ENCODE peak calls at places on chromosomes 6 and 20, in six cellular contexts. S, N, F, W, V and A are unnamed samples.

GRCh38 chr6:155158044-155158843 is 105.6 kb upstream of the CLDN20 start:
- DNase-seq in S (no peak), N (no peak), F (no peak), W (no peak), V (no peak), A (no peak)

GRCh38 chr20:35286077-35286898 is 1.7 kb upstream of the EIF6 start:
- DNase-seq in S (no peak), N (no peak), F (no peak), W (peak), V (no peak), A (no peak)

GRCh38 chr6:122829456-122829855 is 40.4 kb downstream of the SMPDL3A start:
- DNase-seq in S (no peak), N (no peak), F (no peak), W (no peak), V (no peak), A (no peak)

GRCh38 chr6:126118934-126119333 is 132.6 kb downstream of the TRMT11 start:
- DNase-seq in S (no peak), N (no peak), F (no peak), W (no peak), V (no peak), A (no peak)

GRCh38 chr6:25279748-25280616 is 808 bp downstream of the CARMIL1 start:
- DNase-seq in S (no peak), N (no peak), F (peak), W (no peak), V (peak), A (no peak)

GRCh38 chr6:135163440-135163738 is 17.7 kb upstream of the MYB start:
- DNase-seq in S (no peak), N (no peak), F (peak), W (no peak), V (no peak), A (no peak)

GRCh38 chr6:159646136-159646535 is 46.9 kb downstream of the SOD2 start:
- DNase-seq in S (no peak), N (no peak), F (no peak), W (no peak), V (no peak), A (no peak)

GRCh38 chr20:31781945-31782344 is 37.2 kb upstream of the MYLK2 start:
- DNase-seq in S (no peak), N (no peak), F (no peak), W (no peak), V (no peak), A (no peak)

GRCh38 chr20:62572980-62573379 is 69.3 kb upstream of the SLCO4A1 start:
- DNase-seq in S (no peak), N (no peak), F (no peak), W (no peak), V (no peak), A (no peak)

GRCh38 chr6:7087491-7087979 is 20.2 kb upstream of the RREB1 start:
- DNase-seq in S (no peak), N (peak), F (peak), W (no peak), V (no peak), A (no peak)

GRCh38 chr6:7086488-7086887 is 21.3 kb upstream of the RREB1 start:
- DNase-seq in S (no peak), N (peak), F (peak), W (no peak), V (peak), A (no peak)

GRCh38 chr6:7088076-7088742 is 19.6 kb upstream of the RREB1 start:
- DNase-seq in S (no peak), N (peak), F (no peak), W (no peak), V (no peak), A (no peak)

GRCh38 chr6:7085911-7086310 is 21.9 kb upstream of the RREB1 start:
- DNase-seq in S (no peak), N (peak), F (no peak), W (peak), V (peak), A (no peak)

GRCh38 chr6:7087066-7087465 is 20.7 kb upstream of the RREB1 start:
- DNase-seq in S (no peak), N (peak), F (no peak), W (no peak), V (no peak), A (no peak)
- TF ChIP-seq CTCF in S (no peak), N (peak), F (no peak), W (peak), V (no peak), A (no peak)

DNA sequence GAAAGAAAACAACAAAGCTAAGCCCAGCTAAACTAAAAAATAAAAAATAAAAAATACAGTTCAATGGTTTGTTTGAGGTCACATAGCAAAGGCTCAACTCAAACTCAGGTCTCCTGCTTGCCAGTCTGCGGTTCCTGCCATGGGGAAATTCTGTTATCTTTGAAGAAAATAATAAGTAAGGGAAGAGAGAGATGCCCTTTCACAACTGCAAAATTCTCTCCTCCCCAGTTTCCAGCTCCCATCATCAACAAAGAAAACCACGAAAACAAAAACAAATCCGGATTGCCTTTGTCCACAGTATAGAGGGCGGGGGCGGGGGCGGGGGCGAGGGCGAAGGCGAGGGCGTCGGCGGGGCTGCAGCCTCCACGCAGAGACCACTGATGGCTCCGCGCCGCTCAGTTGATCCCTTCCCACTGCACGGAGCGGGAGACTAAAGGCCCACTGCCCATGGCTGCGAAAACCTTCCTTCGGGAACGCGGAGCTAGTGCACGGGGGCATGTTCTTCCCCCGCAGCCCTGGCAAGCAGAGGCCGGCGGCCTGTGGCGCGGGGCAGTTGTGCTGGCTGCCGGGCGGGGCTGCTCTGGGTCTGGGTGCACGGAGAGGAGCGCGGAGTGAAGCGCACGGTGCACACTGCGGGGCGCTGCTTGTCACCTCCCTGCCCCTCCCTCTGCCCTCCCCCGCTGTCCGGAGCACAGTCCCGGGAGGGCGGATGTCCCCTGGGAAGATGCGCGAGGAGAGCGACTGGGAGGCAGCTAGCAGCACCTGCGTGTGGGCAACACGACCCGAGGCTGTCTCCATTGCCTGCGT is 54.2 kb upstream of the TPD52L1 start:
- DNase-seq in S (peak), N (no peak), F (peak), W (peak), V (peak), A (no peak)
- TF ChIP-seq CTCF in S (no peak), N (no peak), F (no peak), W (no peak), V (no peak), A (no peak)

GRCh38 chr6:28078050-28078449 is 2.3 kb upstream of the ZNF165 start:
- DNase-seq in S (no peak), N (no peak), F (no peak), W (no peak), V (no peak), A (no peak)
- TF ChIP-seq CTCF in S (no peak), N (no peak), F (no peak), W (no peak), V (no peak), A (no peak)

GRCh38 chr6:112282217-112282616 is 27.9 kb upstream of the LAMA4 start:
- DNase-seq in S (peak), N (no peak), F (no peak), W (no peak), V (peak), A (no peak)
- TF ChIP-seq CTCF in S (peak), N (no peak), F (no peak), W (peak), V (peak), A (no peak)

DNA sequence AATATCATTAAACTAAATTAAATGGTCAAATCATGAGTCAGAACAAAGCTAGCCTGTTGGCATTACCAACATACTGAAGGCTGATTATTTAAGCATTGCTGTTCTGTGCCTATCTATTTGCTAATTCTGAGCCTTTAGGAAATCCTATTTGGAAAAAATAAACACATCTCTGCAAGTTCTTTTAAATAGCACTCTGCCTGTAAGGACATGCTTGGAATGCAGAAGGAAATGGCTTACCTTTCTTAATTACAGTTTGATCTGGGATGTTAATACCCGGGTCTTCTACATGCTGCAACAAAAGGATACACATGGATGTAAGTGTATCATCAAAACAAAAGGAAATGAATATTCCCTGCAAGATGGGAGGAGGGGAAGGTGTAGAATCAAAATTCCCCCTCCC is 8.3 kb downstream of the TFAP2A start:
- DNase-seq in S (no peak), N (no peak), F (no peak), W (no peak), V (no peak), A (no peak)
- TF ChIP-seq CTCF in S (no peak), N (no peak), F (no peak), W (no peak), V (no peak), A (no peak)

GRCh38 chr6:4957521-4958231 is 46.2 kb downstream of the RPP40 start:
- DNase-seq in S (no peak), N (no peak), F (no peak), W (no peak), V (no peak), A (no peak)
- TF ChIP-seq CTCF in S (no peak), N (peak), F (no peak), W (peak), V (no peak), A (peak)

DNA sequence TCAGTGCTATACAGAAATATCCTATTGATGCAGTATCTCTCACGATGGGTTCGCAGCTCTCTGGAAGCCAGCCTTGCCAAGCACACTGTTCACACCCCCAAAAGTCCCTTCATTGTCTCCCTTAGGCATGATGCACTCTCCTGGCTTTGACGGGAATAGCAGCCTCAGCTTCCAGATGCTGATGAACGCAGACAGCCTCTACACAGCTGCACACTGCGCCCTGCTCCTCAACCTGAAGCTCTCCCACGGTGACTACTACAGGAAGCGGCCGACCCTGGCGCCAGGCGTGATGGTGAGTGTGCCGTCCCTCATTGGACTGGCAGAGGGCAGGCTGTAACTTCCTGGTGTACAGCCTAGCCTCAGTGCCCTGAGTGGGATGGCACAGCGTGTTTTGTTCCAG is 60.0 kb upstream of the PBOV1 start:
- DNase-seq in S (no peak), N (no peak), F (no peak), W (peak), V (no peak), A (no peak)
- TF ChIP-seq CTCF in S (peak), N (peak), F (no peak), W (peak), V (no peak), A (no peak)

GRCh38 chr6:40307712-40308111 is 279.5 kb downstream of the LRFN2 start:
- DNase-seq in S (no peak), N (no peak), F (no peak), W (no peak), V (no peak), A (no peak)

GRCh38 chr6:40315055-40315454 is 272.1 kb downstream of the LRFN2 start:
- DNase-seq in S (no peak), N (no peak), F (no peak), W (no peak), V (no peak), A (no peak)

GRCh38 chr6:40313582-40313981 is 273.6 kb downstream of the LRFN2 start:
- DNase-seq in S (no peak), N (no peak), F (no peak), W (no peak), V (no peak), A (no peak)

GRCh38 chr6:40308533-40309306 is 278.4 kb downstream of the LRFN2 start:
- DNase-seq in S (peak), N (peak), F (peak), W (peak), V (peak), A (no peak)

GRCh38 chr6:40312213-40313015 is 274.8 kb downstream of the LRFN2 start:
- DNase-seq in S (no peak), N (no peak), F (no peak), W (no peak), V (no peak), A (no peak)
- TF ChIP-seq CTCF in S (no peak), N (no peak), F (no peak), W (no peak), V (no peak), A (no peak)